ENCODE peak calls at places on chromosomes 16 and 17, in nine cellular contexts. J is mammary epithelial cell, Z is psoas muscle, K is dorsolateral prefrontal cortex, G is uterus, L is tibial artery, M is PC-9, Y is hepatocyte, O is neural progenitor cell. B is an unnamed sample.

GRCh38 chr17:9473716-9474115 is 101.9 kb downstream of the STX8 start:
- DNase-seq in J (peak), Z (no peak), K (no peak), G (no peak), L (no peak), M (no peak), Y (no peak), O (no peak), B (no peak)

GRCh38 chr16:48158296-48158695 is 2.5 kb upstream of the ABCC12 start:
- DNase-seq in J (peak), Z (no peak), K (no peak), G (no peak), L (no peak), M (peak), Y (peak), O (no peak), B (no peak)

GRCh38 chr16:80158766-80159165 is 382.0 kb upstream of the DYNLRB2 start:
- DNase-seq in J (peak), Z (no peak), K (no peak), G (no peak), L (no peak), M (no peak), Y (no peak), O (no peak), B (no peak)

GRCh38 chr17:55285340-55286301 is 20.9 kb downstream of the HLF start:
- DNase-seq in J (no peak), Z (peak), K (peak), G (peak), L (peak), M (no peak), Y (peak), O (no peak), B (peak)

GRCh38 chr16:88635671-88636070 is 2.7 kb upstream of the IL17C start:
- DNase-seq in J (no peak), Z (no peak), K (no peak), G (no peak), L (no peak), M (no peak), Y (no peak), O (no peak), B (no peak)

GRCh38 chr16:29007865-29008593 is 23.2 kb downstream of the LAT start:
- DNase-seq in J (peak), Z (no peak), K (no peak), G (no peak), L (no peak), M (peak), Y (no peak), O (no peak), B (no peak)

GRCh38 chr17:75749545-75750389 is 15.2 kb downstream of the GALK1 start:
- DNase-seq in J (no peak), Z (peak), K (peak), G (peak), L (peak), M (no peak), Y (peak), O (peak), B (peak)

GRCh38 chr16:58684001-58684353 is 593 bp downstream of the SLC38A7 start:
- DNase-seq in J (peak), Z (no peak), K (no peak), G (no peak), L (no peak), M (no peak), Y (peak), O (no peak), B (no peak)

GRCh38 chr16:78792952-78793351 is 693.5 kb downstream of the WWOX start:
- DNase-seq in J (no peak), Z (no peak), K (no peak), G (no peak), L (no peak), M (no peak), Y (no peak), O (no peak), B (no peak)

GRCh38 chr16:73149329-73149728 is 101.4 kb upstream of the ZFHX3 start:
- DNase-seq in J (no peak), Z (no peak), K (no peak), G (no peak), L (no peak), M (no peak), Y (no peak), O (no peak), B (no peak)

GRCh38 chr16:68749424-68749823 is 12.3 kb downstream of the CDH1 start:
- DNase-seq in J (no peak), Z (no peak), K (no peak), G (no peak), L (no peak), M (no peak), Y (no peak), O (no peak), B (no peak)

GRCh38 chr17:7656958-7657715 is 6.4 kb downstream of the ATP1B2 start:
- DNase-seq in J (no peak), Z (peak), K (peak), G (peak), L (peak), M (no peak), Y (no peak), O (peak), B (no peak)

GRCh38 chr17:79080349-79080748 is 5.7 kb downstream of the ENGASE start:
- DNase-seq in J (no peak), Z (peak), K (peak), G (no peak), L (no peak), M (no peak), Y (no peak), O (no peak), B (no peak)

GRCh38 chr17:80504671-80505413 is 28.4 kb upstream of the NPTX1 start:
- DNase-seq in J (no peak), Z (no peak), K (no peak), G (no peak), L (no peak), M (no peak), Y (no peak), O (no peak), B (no peak)

GRCh38 chr17:8192070-8192815 is 2.3 kb upstream of the BORCS6 start:
- DNase-seq in J (peak), Z (peak), K (peak), G (peak), L (peak), M (peak), Y (peak), O (peak), B (peak)

GRCh38 chr17:21020622-21021021 is 22.2 kb downstream of the USP22 start:
- DNase-seq in J (no peak), Z (peak), K (no peak), G (no peak), L (peak), M (no peak), Y (no peak), O (no peak), B (no peak)
- H3K27ac ChIP-seq in J (no peak), Z (peak), K (no peak), G (no peak), L (no peak), M (no peak), Y (no peak), O (no peak), B (no peak)

GRCh38 chr17:37261286-37261685 is 114.5 kb upstream of the C17orf78 start:
- DNase-seq in J (peak), Z (no peak), K (no peak), G (no peak), L (no peak), M (no peak), Y (no peak), O (no peak), B (no peak)
- TF ChIP-seq CTCF in J (no peak), Z (no peak), K (no peak), G (no peak), L (no peak), M (no peak), Y (no peak), O (no peak), B (no peak)

DNA sequence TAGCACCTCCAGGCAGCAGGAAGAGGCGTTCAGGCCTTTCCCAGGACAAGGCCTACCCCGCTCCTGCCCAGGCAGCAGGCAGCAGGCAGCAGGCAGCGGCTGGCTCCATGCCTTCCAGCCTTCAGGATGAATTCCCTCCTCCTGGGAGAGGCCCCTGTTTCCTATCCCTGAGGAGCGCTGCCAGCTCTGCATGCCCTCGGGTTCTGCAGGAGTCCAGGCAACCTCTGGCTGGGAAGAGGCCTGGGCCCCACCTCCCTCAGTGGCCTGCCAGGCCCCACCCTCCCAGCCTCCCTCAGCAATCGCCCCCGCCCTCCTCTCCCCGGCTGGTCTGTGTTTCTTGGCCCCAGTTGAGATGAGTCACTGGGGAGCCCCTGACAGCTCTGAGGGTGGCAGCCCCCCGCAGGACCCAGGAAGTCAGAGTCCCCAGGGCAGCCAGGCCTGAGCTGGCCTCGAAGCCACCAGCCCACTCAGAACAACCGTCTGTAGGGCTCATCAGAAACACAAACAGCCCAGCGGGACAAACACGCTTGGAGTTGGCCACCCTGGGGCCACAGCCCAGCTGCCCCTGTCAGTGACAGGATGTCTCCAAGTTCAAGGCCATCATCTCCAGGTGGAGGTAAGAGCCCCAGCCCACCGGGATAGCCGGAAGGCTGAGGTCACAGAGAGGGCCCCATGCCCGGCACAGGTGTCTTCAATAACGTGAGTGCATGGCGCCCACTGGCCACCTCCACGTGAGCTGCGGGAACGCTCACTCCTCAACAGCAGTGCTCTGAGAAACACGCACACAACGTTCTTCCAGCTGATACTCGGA is 39.5 kb upstream of the CIBAR2 start:
- DNase-seq in J (peak), Z (peak), K (peak), G (peak), L (peak), M (no peak), Y (peak), O (no peak), B (peak)
- H3K27ac ChIP-seq in J (no peak), Z (peak), K (no peak), G (peak), L (peak), M (no peak), Y (peak), O (no peak), B (peak)

GRCh38 chr16:30721167-30721566 is 22.2 kb downstream of the SRCAP start:
- DNase-seq in J (no peak), Z (no peak), K (no peak), G (no peak), L (peak), M (no peak), Y (no peak), O (no peak), B (no peak)

GRCh38 chr16:30722916-30723315 is 23.9 kb downstream of the SRCAP start:
- DNase-seq in J (no peak), Z (no peak), K (no peak), G (no peak), L (peak), M (no peak), Y (no peak), O (no peak), B (no peak)

GRCh38 chr16:30721606-30722005 is 22.6 kb downstream of the SRCAP start:
- DNase-seq in J (no peak), Z (no peak), K (no peak), G (no peak), L (no peak), M (peak), Y (no peak), O (no peak), B (no peak)

GRCh38 chr16:30723725-30724355 is 24.4 kb upstream of the PHKG2 start:
- DNase-seq in J (no peak), Z (no peak), K (no peak), G (no peak), L (peak), M (no peak), Y (no peak), O (no peak), B (no peak)

GRCh38 chr16:30722443-30722842 is 23.5 kb downstream of the SRCAP start:
- DNase-seq in J (no peak), Z (no peak), K (no peak), G (no peak), L (peak), M (no peak), Y (no peak), O (no peak), B (no peak)
- TF ChIP-seq CTCF in J (peak), Z (no peak), K (no peak), G (no peak), L (no peak), M (peak), Y (no peak), O (no peak), B (no peak)

DNA sequence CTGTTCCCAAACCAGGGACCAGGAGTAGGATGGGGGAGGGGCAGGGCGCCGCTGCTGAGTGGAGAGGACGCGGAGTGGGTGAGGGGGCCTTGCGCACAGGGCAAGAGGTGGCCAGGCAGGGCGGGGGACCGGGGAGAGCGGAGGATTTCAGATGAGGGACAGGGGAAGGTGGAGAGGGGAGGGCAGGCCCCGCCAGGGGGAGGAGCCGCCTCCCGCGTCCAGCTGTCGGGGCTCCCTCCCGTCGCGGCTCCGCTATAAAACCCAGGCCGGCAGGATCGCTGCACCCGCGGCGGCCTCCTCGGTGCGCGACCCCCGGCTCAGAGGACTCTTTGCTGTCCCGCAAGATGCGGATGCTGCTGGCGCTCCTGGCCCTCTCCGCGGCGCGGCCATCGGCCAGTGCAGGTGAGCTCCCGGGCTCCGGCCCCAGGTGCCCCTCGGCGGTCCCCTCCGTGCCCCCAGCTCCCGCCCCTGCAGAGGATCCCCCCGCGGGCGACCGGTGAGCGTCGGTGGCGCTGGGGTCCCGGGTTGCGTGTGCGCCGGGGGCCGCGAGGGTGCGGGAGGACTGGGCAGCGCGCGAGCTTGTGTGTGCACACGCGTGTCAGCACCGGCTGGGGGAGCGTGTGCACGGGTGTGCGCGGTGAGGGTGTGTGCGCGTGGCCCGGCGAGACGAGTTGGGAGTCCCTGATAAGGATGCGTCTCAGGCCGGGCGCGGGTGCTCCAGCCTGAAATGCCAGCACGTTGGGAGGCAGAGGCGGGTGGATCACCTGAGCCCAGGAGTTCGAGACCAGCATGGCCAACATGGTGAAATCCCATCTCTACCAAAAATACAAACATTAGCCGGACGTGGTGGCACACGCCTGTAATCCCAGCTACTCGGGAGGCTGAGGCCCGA is at the start of gene CA4:
- DNase-seq in J (no peak), Z (no peak), K (no peak), G (no peak), L (no peak), M (no peak), Y (no peak), O (peak), B (no peak)
- H3K27ac ChIP-seq in J (no peak), Z (no peak), K (no peak), G (no peak), L (no peak), M (no peak), Y (no peak), O (no peak), B (no peak)

DNA sequence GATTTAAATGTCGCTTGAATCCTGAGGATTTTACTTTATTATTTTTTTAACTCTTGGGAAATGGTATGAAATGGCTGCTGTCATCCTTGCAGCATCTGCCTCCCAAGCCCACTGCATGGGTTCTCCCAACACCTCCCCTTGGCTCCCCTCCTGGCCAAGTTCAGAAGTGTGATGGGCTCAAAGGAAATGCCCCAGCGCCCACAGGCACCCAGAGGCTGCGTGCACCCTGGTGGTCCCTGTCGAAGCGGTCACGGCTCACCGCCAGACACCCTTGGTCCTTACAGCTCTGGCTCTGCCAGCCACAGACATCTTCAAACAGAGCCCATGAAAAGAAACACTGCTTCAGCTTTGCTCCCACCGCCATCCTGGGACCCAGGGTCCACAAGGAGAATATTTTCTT is 334.7 kb downstream of the SOX9 start:
- DNase-seq in J (no peak), Z (no peak), K (no peak), G (no peak), L (no peak), M (no peak), Y (no peak), O (no peak), B (no peak)
- TF ChIP-seq CTCF in J (peak), Z (no peak), K (no peak), G (no peak), L (no peak), M (no peak), Y (no peak), O (no peak), B (no peak)

GRCh38 chr17:2122641-2123302 is 67.9 kb downstream of the HIC1 start:
- DNase-seq in J (peak), Z (peak), K (peak), G (peak), L (peak), M (no peak), Y (peak), O (peak), B (peak)
- H3K27ac ChIP-seq in J (no peak), Z (peak), K (peak), G (peak), L (peak), M (no peak), Y (peak), O (no peak), B (peak)

GRCh38 chr16:3879887-3880564 is 487 bp downstream of the CREBBP start:
- DNase-seq in J (peak), Z (peak), K (peak), G (peak), L (peak), M (no peak), Y (peak), O (peak), B (peak)
- TF ChIP-seq CTCF in J (peak), Z (peak), K (no peak), G (no peak), L (no peak), M (no peak), Y (peak), O (no peak), B (no peak)

GRCh38 chr17:57994436-57994835 is 6.4 kb upstream of the VEZF1 start:
- DNase-seq in J (no peak), Z (no peak), K (no peak), G (no peak), L (no peak), M (no peak), Y (no peak), O (no peak), B (no peak)
- H3K27ac ChIP-seq in J (no peak), Z (peak), K (peak), G (peak), L (peak), M (no peak), Y (no peak), O (peak), B (peak)